ENCODE peak calls at places on chromosomes 7 and 10, in four cellular contexts. T is CD4-positive, CD25-positive, alpha-beta regulatory T cell; P is H7; N is CD4-positive, alpha-beta memory T cell. W is an unnamed sample.

GRCh38 chr10:43259981-43260761 is 6.7 kb downstream of the RASGEF1A start:
- DNase-seq in T (no peak), P (peak), N (no peak), W (no peak)

GRCh38 chr7:83469076-83469475 is 179.9 kb downstream of the SEMA3E start:
- DNase-seq in T (no peak), P (no peak), N (no peak), W (no peak)

GRCh38 chr7:4209966-4210365 is 472.1 kb upstream of the FOXK1 start:
- DNase-seq in T (no peak), P (no peak), N (no peak), W (no peak)

GRCh38 chr10:125164421-125164820 is 4.1 kb upstream of the CTBP2 start:
- DNase-seq in T (no peak), P (no peak), N (no peak), W (no peak)

GRCh38 chr10:114053946-114054345 is 10.3 kb downstream of the ADRB1 start:
- DNase-seq in T (no peak), P (no peak), N (no peak), W (no peak)

GRCh38 chr10:5527332-5528200 is 2.8 kb downstream of the CALML3 start:
- DNase-seq in T (no peak), P (no peak), N (no peak), W (peak)

GRCh38 chr7:51011710-51012350 is 229.1 kb upstream of the GRB10 start:
- DNase-seq in T (no peak), P (peak), N (no peak), W (no peak)

GRCh38 chr10:123974406-123974805 is 82.8 kb upstream of the CPXM2 start:
- DNase-seq in T (no peak), P (no peak), N (no peak), W (no peak)

GRCh38 chr10:6203331-6204062 is 765 bp downstream of the PFKFB3 start:
- DNase-seq in T (peak), P (peak), N (peak), W (peak)

GRCh38 chr7:17583786-17584185 is 285.3 kb downstream of the AHR start:
- DNase-seq in T (no peak), P (no peak), N (no peak), W (no peak)

GRCh38 chr7:102097601-102098161 is 189.0 kb upstream of the SH2B2 start:
- DNase-seq in T (no peak), P (no peak), N (no peak), W (no peak)

GRCh38 chr7:22147868-22148267 is 202.2 kb upstream of the CDCA7L start:
- DNase-seq in T (no peak), P (no peak), N (no peak), W (no peak)

GRCh38 chr10:122237326-122237725 is 33.8 kb upstream of the BTBD16 start:
- DNase-seq in T (no peak), P (no peak), N (no peak), W (no peak)

GRCh38 chr10:122239578-122240257 is 31.4 kb upstream of the BTBD16 start:
- DNase-seq in T (no peak), P (no peak), N (no peak), W (no peak)

GRCh38 chr10:122234416-122234815 is 36.7 kb upstream of the BTBD16 start:
- DNase-seq in T (no peak), P (no peak), N (no peak), W (no peak)

GRCh38 chr10:122233857-122234348 is 37.2 kb upstream of the BTBD16 start:
- DNase-seq in T (no peak), P (no peak), N (no peak), W (no peak)

DNA sequence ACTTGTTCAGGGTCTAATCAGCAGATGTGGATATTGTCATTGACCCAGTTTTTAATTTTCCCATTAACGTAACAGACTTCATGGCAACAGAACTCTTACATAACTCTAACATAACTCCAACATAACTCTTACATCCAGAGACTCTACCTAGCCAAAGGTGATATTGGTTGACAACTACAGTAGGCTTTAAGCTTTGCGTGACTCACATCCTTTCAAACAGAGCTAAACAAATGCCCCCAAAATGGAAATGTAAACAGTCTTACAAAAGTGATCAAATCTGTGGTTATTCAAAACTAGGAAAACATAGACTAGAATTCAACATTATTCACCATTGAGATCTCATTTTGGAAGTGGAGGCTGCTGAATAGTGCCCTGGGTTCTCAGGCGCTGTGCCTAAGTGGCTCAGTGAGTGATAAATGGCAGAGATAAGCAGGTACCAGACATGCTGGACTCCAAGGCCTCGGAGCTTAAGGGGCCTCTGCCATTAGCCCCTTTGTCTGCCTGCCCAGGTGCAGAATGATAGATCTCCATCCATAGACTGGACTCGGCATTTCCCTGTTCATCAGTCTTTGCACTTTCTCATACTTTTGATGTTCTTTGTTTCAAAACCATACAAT is 34.3 kb upstream of the BTBD16 start:
- DNase-seq in T (no peak), P (no peak), N (no peak), W (no peak)
- H3K4me3 ChIP-seq in T (no peak), P (no peak), N (no peak), W (no peak)

GRCh38 chr7:128884561-128885369 is 22.1 kb downstream of the ATP6V1F start:
- DNase-seq in T (no peak), P (peak), N (no peak), W (no peak)

GRCh38 chr7:128882134-128882533 is 19.5 kb downstream of the ATP6V1F start:
- DNase-seq in T (no peak), P (peak), N (no peak), W (no peak)

GRCh38 chr7:128885370-128886187 is 22.9 kb downstream of the ATP6V1F start:
- DNase-seq in T (no peak), P (no peak), N (no peak), W (no peak)

GRCh38 chr7:128881458-128882125 is 18.9 kb downstream of the ATP6V1F start:
- DNase-seq in T (no peak), P (peak), N (no peak), W (no peak)

DNA sequence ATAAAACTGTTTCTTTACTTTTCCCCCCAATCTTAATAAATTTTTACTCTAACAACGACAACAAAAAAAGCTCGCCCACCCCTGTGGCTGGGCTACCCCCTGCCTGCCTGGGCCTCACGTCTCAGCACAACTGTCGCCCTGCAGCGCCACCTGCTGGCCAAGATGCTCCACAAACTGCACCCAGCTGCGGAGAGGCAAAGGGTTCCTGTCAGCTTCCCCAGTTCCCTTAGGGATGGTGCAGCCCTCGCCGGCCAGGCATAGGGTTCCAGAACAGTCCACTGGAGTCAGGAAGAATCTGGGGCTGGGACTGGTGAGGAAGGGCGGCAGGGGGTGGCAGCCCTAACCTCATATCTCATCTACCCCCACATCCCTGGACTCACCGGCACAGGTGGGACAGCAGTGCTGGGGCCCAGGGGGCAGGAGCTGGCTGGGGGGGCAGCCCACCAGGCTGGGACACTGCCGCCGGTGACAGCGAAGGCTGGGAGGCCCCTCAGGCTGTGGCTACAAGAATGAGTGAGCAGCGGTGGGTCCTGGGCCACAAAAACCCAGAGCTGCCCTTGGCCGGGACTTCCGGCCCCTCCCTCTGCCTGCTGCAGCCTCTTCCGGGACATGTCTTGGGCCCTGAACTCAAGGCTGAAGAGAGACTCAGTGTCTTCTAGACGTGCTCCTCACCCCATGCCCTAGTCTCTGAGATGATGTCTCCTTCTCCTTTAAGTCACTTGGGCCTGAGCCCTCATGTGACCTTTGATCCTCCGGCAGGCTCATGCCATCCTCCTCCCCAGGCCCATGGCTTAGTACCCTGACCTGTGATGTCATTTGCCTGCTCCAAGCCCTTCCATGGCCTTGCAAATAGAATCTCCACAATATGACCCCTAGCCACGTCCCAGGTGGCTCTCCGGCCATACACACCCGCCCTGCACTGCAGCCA is 21.2 kb downstream of the ATP6V1F start:
- DNase-seq in T (peak), P (peak), N (peak), W (peak)
- H3K4me3 ChIP-seq in T (no peak), P (no peak), N (no peak), W (peak)

GRCh38 chr10:132164801-132165278 is 21.9 kb upstream of the DPYSL4 start:
- DNase-seq in T (no peak), P (peak), N (no peak), W (no peak)

GRCh38 chr10:132163826-132164515 is 22.8 kb upstream of the DPYSL4 start:
- DNase-seq in T (no peak), P (no peak), N (no peak), W (no peak)

GRCh38 chr10:132162590-132163277 is 24.0 kb upstream of the DPYSL4 start:
- DNase-seq in T (no peak), P (no peak), N (no peak), W (no peak)

GRCh38 chr10:132162021-132162531 is 24.7 kb upstream of the DPYSL4 start:
- DNase-seq in T (peak), P (no peak), N (peak), W (peak)

DNA sequence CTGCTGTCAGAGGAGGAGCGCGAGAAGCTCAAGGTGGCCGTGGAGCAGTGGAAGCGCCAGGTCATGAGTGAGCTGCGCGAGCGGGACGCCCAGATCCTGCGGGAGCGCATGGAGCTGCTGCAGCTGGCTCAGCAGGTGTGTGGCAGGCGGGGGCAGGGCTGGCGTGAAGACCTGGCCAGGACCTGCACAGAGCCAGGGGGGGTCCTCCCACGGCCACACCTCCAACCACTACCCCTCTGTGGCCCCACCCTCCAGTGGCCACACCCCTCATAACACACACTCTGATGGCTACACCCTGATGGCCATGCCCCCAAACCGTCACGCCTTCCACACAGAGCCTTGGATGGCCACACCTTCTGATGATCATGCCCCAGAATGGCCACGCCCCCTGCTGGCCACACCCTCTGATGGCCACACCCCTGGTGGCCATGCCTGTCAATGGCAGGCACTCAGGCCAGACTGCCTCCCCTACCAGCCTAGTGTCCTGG is 23.4 kb upstream of the DPYSL4 start:
- DNase-seq in T (peak), P (peak), N (no peak), W (peak)
- H3K4me3 ChIP-seq in T (no peak), P (peak), N (no peak), W (no peak)

GRCh38 chr7:16080131-16080530 is 341.2 kb downstream of the CRPPA start:
- DNase-seq in T (no peak), P (no peak), N (no peak), W (no peak)

GRCh38 chr7:16083931-16084330 is 337.4 kb downstream of the CRPPA start:
- DNase-seq in T (no peak), P (no peak), N (no peak), W (no peak)

GRCh38 chr7:16084875-16085274 is 336.5 kb downstream of the CRPPA start:
- DNase-seq in T (no peak), P (no peak), N (no peak), W (no peak)

GRCh38 chr7:16086743-16087142 is 334.6 kb downstream of the CRPPA start:
- DNase-seq in T (no peak), P (no peak), N (no peak), W (no peak)

DNA sequence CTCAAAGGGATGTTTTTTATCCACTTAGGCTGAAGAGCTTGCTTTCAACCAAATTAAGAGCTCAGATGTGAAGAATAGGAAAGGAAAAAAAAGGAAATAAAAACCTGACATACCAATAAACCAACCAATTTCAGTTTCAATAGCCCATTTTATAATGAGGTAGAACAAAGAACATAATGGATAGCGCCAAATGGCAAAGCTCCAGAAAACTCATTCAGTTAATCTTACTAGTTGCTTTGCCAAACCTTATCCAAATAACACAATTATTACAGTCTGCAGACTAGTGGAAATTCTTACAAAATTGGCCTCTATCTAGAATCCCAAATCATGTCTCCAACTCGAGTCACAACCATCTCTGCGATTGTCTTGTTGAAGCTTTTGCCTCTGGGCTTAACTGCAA is 337.0 kb downstream of the CRPPA start:
- DNase-seq in T (no peak), P (no peak), N (no peak), W (no peak)
- H3K4me3 ChIP-seq in T (no peak), P (no peak), N (no peak), W (no peak)

W was measured in Jurkat, Clone E6-1.